ENCODE peak calls at places on chromosome 1, in eight cellular contexts. One of them, this sample, is unnamed.

GRCh38 chr1:5877683-5878530 is 114.3 kb downstream of the NPHP4 start:
- DNase-seq in WTC11: no peak
- DNase-seq in GM03348: no peak
- DNase-seq in CD4-positive, alpha-beta T cell: no peak
- DNase-seq in A172: no peak
- DNase-seq in coronary artery: no peak
- DNase-seq in glutamatergic neuron: no peak
- DNase-seq in sciatic nerve: no peak
- DNase-seq in this sample: no peak

GRCh38 chr1:84298688-84299535 is 2.6 kb upstream of the SAMD13 start:
- DNase-seq in glutamatergic neuron: peak; percentile 54
- DNase-seq in coronary artery: peak; percentile 82
- DNase-seq in sciatic nerve: peak; percentile 64
- DNase-seq in CD4-positive, alpha-beta T cell: peak; percentile 8
- DNase-seq in WTC11: peak; percentile 58
- DNase-seq in GM03348: peak; percentile 67
- DNase-seq in A172: peak; percentile 1
- DNase-seq in this sample: peak; percentile 46

GRCh38 chr1:180909005-180909414 is 3.7 kb upstream of the KIAA1614 start:
- DNase-seq in sciatic nerve: no peak
- DNase-seq in CD4-positive, alpha-beta T cell: no peak
- DNase-seq in coronary artery: peak; percentile 28
- DNase-seq in A172: no peak
- DNase-seq in WTC11: no peak
- DNase-seq in GM03348: no peak
- DNase-seq in glutamatergic neuron: no peak
- DNase-seq in this sample: no peak

GRCh38 chr1:159994896-159995295 is 36.9 kb downstream of the PIGM start:
- DNase-seq in CD4-positive, alpha-beta T cell: no peak
- DNase-seq in A172: no peak
- DNase-seq in WTC11: no peak
- DNase-seq in sciatic nerve: no peak
- DNase-seq in glutamatergic neuron: no peak
- DNase-seq in GM03348: no peak
- DNase-seq in coronary artery: no peak
- DNase-seq in this sample: no peak

GRCh38 chr1:203152158-203153034 is 23.2 kb downstream of the MYBPH start:
- DNase-seq in CD4-positive, alpha-beta T cell: no peak
- DNase-seq in A172: peak; percentile 95
- DNase-seq in WTC11: no peak
- DNase-seq in GM03348: peak; percentile 65
- DNase-seq in sciatic nerve: no peak
- DNase-seq in coronary artery: no peak
- DNase-seq in glutamatergic neuron: no peak
- DNase-seq in this sample: no peak

GRCh38 chr1:3788756-3789420 is 7.4 kb downstream of the LRRC47 start:
- DNase-seq in sciatic nerve: no peak
- DNase-seq in GM03348: no peak
- DNase-seq in WTC11: no peak
- DNase-seq in CD4-positive, alpha-beta T cell: no peak
- DNase-seq in glutamatergic neuron: no peak
- DNase-seq in A172: no peak
- DNase-seq in coronary artery: no peak
- DNase-seq in this sample: no peak

GRCh38 chr1:165893507-165893906 is 66.1 kb downstream of the UCK2 start:
- DNase-seq in WTC11: no peak
- DNase-seq in CD4-positive, alpha-beta T cell: no peak
- DNase-seq in coronary artery: no peak
- DNase-seq in A172: no peak
- DNase-seq in sciatic nerve: no peak
- DNase-seq in glutamatergic neuron: no peak
- DNase-seq in GM03348: no peak
- DNase-seq in this sample: no peak

GRCh38 chr1:78005755-78006154 is 1.0 kb downstream of the DNAJB4 start:
- DNase-seq in glutamatergic neuron: no peak
- DNase-seq in GM03348: peak; percentile 43
- DNase-seq in coronary artery: no peak
- DNase-seq in sciatic nerve: no peak
- DNase-seq in CD4-positive, alpha-beta T cell: no peak
- DNase-seq in WTC11: no peak
- DNase-seq in A172: peak; percentile 57
- DNase-seq in this sample: peak; percentile 38

GRCh38 chr1:158035976-158036583 is 42.6 kb downstream of the KIRREL1 start:
- DNase-seq in GM03348: peak; percentile 50
- DNase-seq in glutamatergic neuron: peak; percentile 38
- DNase-seq in WTC11: no peak
- DNase-seq in coronary artery: no peak
- DNase-seq in CD4-positive, alpha-beta T cell: no peak
- DNase-seq in sciatic nerve: no peak
- DNase-seq in A172: no peak
- DNase-seq in this sample: peak; percentile 10

GRCh38 chr1:54800899-54801759 is at the start of gene TTC22:
- DNase-seq in A172: no peak
- DNase-seq in sciatic nerve: peak; percentile 56
- DNase-seq in CD4-positive, alpha-beta T cell: peak; percentile 67
- DNase-seq in coronary artery: no peak
- DNase-seq in WTC11: peak; percentile 58
- DNase-seq in glutamatergic neuron: no peak
- DNase-seq in GM03348: peak; percentile 47
- DNase-seq in this sample: no peak

This sample was measured in NCI-H2227 treated with DMSO at 0.1 percent for 48 hours.